ENCODE peak calls at places on chromosome 20, in nine cellular contexts. N, F, O, Y, H, P, T, D and X are unnamed samples.

GRCh38 chr20:48656661-48657211 is 171.1 kb downstream of the PREX1 start:
- DNase-seq in N (no peak), F (no peak), O (no peak), Y (no peak), H (no peak), P (peak), T (no peak), D (peak), X (peak)

GRCh38 chr20:14622796-14623195 is 285.4 kb upstream of the FLRT3 start:
- DNase-seq in N (no peak), F (no peak), O (peak), Y (no peak), H (no peak), P (peak), T (no peak), D (no peak), X (peak)

GRCh38 chr20:9241232-9241692 is 172.4 kb downstream of the PLCB4 start:
- DNase-seq in N (no peak), F (no peak), O (peak), Y (peak), H (no peak), P (no peak), T (no peak), D (no peak), X (no peak)

GRCh38 chr20:41357424-41358163 is 9.0 kb downstream of the EMILIN3 start:
- DNase-seq in N (no peak), F (no peak), O (no peak), Y (no peak), H (no peak), P (no peak), T (no peak), D (no peak), X (peak)

GRCh38 chr20:36092424-36093024 is 62.0 kb upstream of the EPB41L1 start:
- DNase-seq in N (no peak), F (no peak), O (peak), Y (peak), H (no peak), P (peak), T (no peak), D (no peak), X (peak)

GRCh38 chr20:13661070-13661687 is 22.4 kb upstream of the TASP1 start:
- DNase-seq in N (no peak), F (no peak), O (no peak), Y (no peak), H (no peak), P (no peak), T (no peak), D (no peak), X (no peak)

GRCh38 chr20:50191566-50192363 is 1.1 kb downstream of the CEBPB start:
- DNase-seq in N (peak), F (peak), O (peak), Y (peak), H (no peak), P (peak), T (peak), D (no peak), X (peak)

GRCh38 chr20:48761023-48761785 is 66.6 kb downstream of the PREX1 start:
- DNase-seq in N (peak), F (no peak), O (no peak), Y (peak), H (no peak), P (no peak), T (peak), D (no peak), X (no peak)

GRCh38 chr20:41499064-41499463 is 119.1 kb downstream of the CHD6 start:
- DNase-seq in N (no peak), F (no peak), O (no peak), Y (no peak), H (no peak), P (no peak), T (no peak), D (no peak), X (no peak)

GRCh38 chr20:9685011-9685410 is 153.9 kb downstream of the PAK5 start:
- DNase-seq in N (no peak), F (no peak), O (no peak), Y (no peak), H (no peak), P (no peak), T (no peak), D (no peak), X (no peak)

GRCh38 chr20:17395729-17396128 is 135.4 kb downstream of the BFSP1 start:
- DNase-seq in N (no peak), F (no peak), O (no peak), Y (no peak), H (no peak), P (no peak), T (no peak), D (no peak), X (no peak)

GRCh38 chr20:17281478-17281877 is 54.6 kb downstream of the PCSK2 start:
- DNase-seq in N (no peak), F (no peak), O (peak), Y (peak), H (no peak), P (peak), T (no peak), D (peak), X (peak)